ENCODE peak calls at places on chromosomes 11 and 22, in eight cellular contexts. N is mesendoderm; F is activated T-cell treated with anti-CD3 and anti-CD28 coated beads, Interleukin-2, amount 50 U/mL, for 72 hours; D is GM18507; M is stimulated activated CD4-positive, alpha-beta T cell treated with anti-CD3 and anti-CD28 coated beads, Interleukin-1b, Interleukin-23, amount 100 ng/mL, for 24 hours; R is GM03348; Q is CD4-positive, CD25-positive, alpha-beta regulatory T cell; G is activated naive CD4-positive, alpha-beta T cell treated with anti-CD3 and anti-CD28 coated beads, Interleukin-2, amount 10 ng/mL, durations not matched to agents 7 days and 5 days. E is an unnamed sample.

GRCh38 chr11:66150140-66150539 is 80.1 kb downstream of the PACS1 start:
- DNase-seq in N (no peak), F (no peak), D (no peak), G (no peak), M (no peak), Q (no peak), R (no peak), E (no peak)

GRCh38 chr22:50673231-50674126 is 856 bp downstream of the SHANK3 start:
- DNase-seq in D (no peak), G (peak; percentile 40), F (no peak), N (peak; percentile 24), R (peak; percentile 14), Q (no peak), M (no peak), E (no peak)

GRCh38 chr11:19711911-19712280 is 741 bp upstream of the NAV2 start:
- DNase-seq in N (no peak), D (no peak), R (no peak), M (no peak), G (peak; percentile 36), Q (no peak), F (peak; percentile 51), E (no peak)

GRCh38 chr11:117064275-117064674 is 34.0 kb downstream of the SIK3 start:
- DNase-seq in Q (no peak), D (no peak), F (no peak), N (no peak), G (no peak), R (peak; percentile 48), M (no peak), E (no peak)

GRCh38 chr11:95641506-95641905 is 148.1 kb downstream of the FAM76B start:
- DNase-seq in R (no peak), G (peak; percentile 58), Q (no peak), M (no peak), D (peak; percentile 4), F (peak; percentile 41), N (no peak), E (no peak)

GRCh38 chr11:58513747-58514367 is 6.0 kb upstream of the OR5B21 start:
- DNase-seq in F (no peak), R (peak; percentile 72), N (peak; percentile 76), Q (no peak), D (no peak), G (peak; percentile 25), M (no peak), E (no peak)

GRCh38 chr11:1742869-1743586 is 7.4 kb downstream of the IFITM10 start:
- DNase-seq in G (no peak), N (no peak), F (no peak), Q (no peak), M (no peak), D (no peak), R (no peak), E (no peak)

GRCh38 chr11:7577226-7577882 is 63.6 kb downstream of the PPFIBP2 start:
- DNase-seq in N (peak; percentile 38), Q (no peak), D (no peak), R (peak; percentile 54), M (no peak), F (no peak), G (no peak), E (no peak)

GRCh38 chr22:29270475-29271271 is 2.6 kb downstream of the EWSR1 start:
- DNase-seq in F (no peak), N (no peak), G (no peak), Q (no peak), M (no peak), D (no peak), R (no peak), E (no peak)

GRCh38 chr11:116906479-116906878 is 69.1 kb upstream of the APOA1 start:
- DNase-seq in D (no peak), N (no peak), F (no peak), M (no peak), R (no peak), G (no peak), Q (no peak), E (no peak)

GRCh38 chr22:27668828-27669797 is 132.4 kb downstream of the MN1 start:
- DNase-seq in R (no peak), M (no peak), Q (no peak), F (no peak), D (no peak), G (no peak), N (peak; percentile 71), E (peak; percentile 88)

GRCh38 chr11:132734217-132734616 is 798.1 kb downstream of the OPCML start:
- DNase-seq in G (no peak), N (peak; percentile 18), F (peak; percentile 6), R (peak; percentile 81), M (no peak), D (no peak), Q (no peak), E (no peak)

GRCh38 chr11:87144266-87144665 is 106.5 kb downstream of the TMEM135 start:
- DNase-seq in Q (no peak), M (no peak), R (no peak), G (no peak), D (no peak), N (no peak), F (no peak), E (no peak)

GRCh38 chr22:45319319-45319675 is 9.6 kb downstream of the FAM118A start:
- DNase-seq in R (peak; percentile 41), M (no peak), G (no peak), D (no peak), F (no peak), Q (no peak), N (peak; percentile 27), E (no peak)

GRCh38 chr11:18490319-18490718 is 34.7 kb downstream of the LDHAL6A start:
- DNase-seq in D (no peak), N (no peak), F (no peak), R (peak; percentile 24), G (no peak), Q (no peak), M (no peak), E (no peak)

GRCh38 chr11:130407978-130408377 is 20.4 kb downstream of the ADAMTS8 start:
- DNase-seq in N (no peak), D (no peak), R (peak; percentile 87), G (no peak), Q (no peak), F (no peak), M (no peak), E (peak; percentile 65)

GRCh38 chr11:103682318-103683184 is 353.9 kb upstream of the DDI1 start:
- DNase-seq in F (peak; percentile 55), R (peak; percentile 79), G (peak; percentile 57), Q (peak; percentile 20), D (peak; percentile 36), N (peak; percentile 89), M (no peak), E (peak; percentile 55)

GRCh38 chr22:22125028-22125578 is 119.5 kb upstream of the VPREB1 start:
- DNase-seq in Q (no peak), M (no peak), R (no peak), G (no peak), F (no peak), D (no peak), N (no peak), E (no peak)

GRCh38 chr11:116773203-116774112 is 671 bp upstream of the BUD13 start:
- DNase-seq in N (no peak), M (no peak), G (no peak), D (no peak), Q (no peak), F (no peak), R (no peak), E (no peak)

GRCh38 chr11:100719809-100720221 is 32.7 kb downstream of the ARHGAP42 start:
- DNase-seq in G (no peak), D (no peak), N (peak; percentile 98), R (peak; percentile 77), F (no peak), M (no peak), Q (no peak), E (no peak)

GRCh38 chr22:23856721-23857605 is 712 bp upstream of the SLC2A11 start:
- DNase-seq in M (no peak), R (peak; percentile 64), F (peak; percentile 25), Q (no peak), D (no peak), N (peak; percentile 86), G (no peak), E (no peak)

E was measured in Right ventricle myocardium inferior.